ENCODE peak calls at places on chromosomes 1 and 21, in six cellular contexts. Y is hepatocyte; J is CD4-positive, alpha-beta T cell; M is neural progenitor cell; O is GM23248; X is fibroblast of lung. E is an unnamed sample. For H3K27me3, the result is how much of the 10 kb centered on the place peaks cover.

GRCh38 chr1:235902638-235903542 is 36.2 kb upstream of the LYST start:
- DNase-seq in Y (peak), J (no peak), M (no peak), O (peak), X (peak), E (no peak)

GRCh38 chr1:155776414-155776813 is 80.6 kb downstream of the GON4L start:
- DNase-seq in Y (no peak), J (no peak), M (no peak), O (no peak), X (peak), E (no peak)

GRCh38 chr1:114316204-114316603 is 162.5 kb upstream of the SYT6 start:
- DNase-seq in Y (no peak), J (no peak), M (no peak), O (no peak), X (no peak), E (no peak)

GRCh38 chr21:29149771-29150425 is 19.5 kb downstream of the MAP3K7CL start:
- DNase-seq in Y (no peak), J (no peak), M (no peak), O (peak), X (peak), E (no peak)

GRCh38 chr1:183847646-183848045 is 42.7 kb downstream of the RGL1 start:
- DNase-seq in Y (peak), J (no peak), M (no peak), O (no peak), X (no peak), E (no peak)

GRCh38 chr21:17949395-17949794 is 130.2 kb upstream of the C21orf91 start:
- DNase-seq in Y (no peak), J (no peak), M (no peak), O (no peak), X (no peak), E (no peak)

GRCh38 chr21:37368536-37369279 is 2.1 kb downstream of the DYRK1A start:
- DNase-seq in Y (peak), J (no peak), M (no peak), O (peak), X (peak), E (no peak)

GRCh38 chr21:32565856-32566465 is 19.4 kb downstream of the TCP10L start:
- DNase-seq in Y (no peak), J (no peak), M (no peak), O (peak), X (peak), E (no peak)

GRCh38 chr1:196400478-196401453 is 207.5 kb downstream of the KCNT2 start:
- DNase-seq in Y (peak), J (no peak), M (no peak), O (peak), X (peak), E (no peak)

GRCh38 chr1:194367121-194367520 is 1180.7 kb upstream of the B3GALT2 start:
- DNase-seq in Y (no peak), J (no peak), M (no peak), O (no peak), X (no peak), E (no peak)

GRCh38 chr1:59232209-59232608 is 64.7 kb upstream of the FGGY start:
- DNase-seq in Y (peak), J (no peak), M (no peak), O (no peak), X (peak), E (no peak)

GRCh38 chr1:7478797-7479499 is 292.1 kb upstream of the VAMP3 start:
- DNase-seq in Y (peak), J (no peak), M (no peak), O (peak), X (peak), E (no peak)

GRCh38 chr1:168340796-168341510 is 60.3 kb downstream of the TBX19 start:
- DNase-seq in Y (no peak), J (no peak), M (no peak), O (peak), X (no peak), E (no peak)

GRCh38 chr1:64505232-64505943 is 35.5 kb downstream of the CACHD1 start:
- DNase-seq in Y (peak), J (peak), M (peak), O (no peak), X (no peak), E (no peak)

GRCh38 chr1:2372551-2373490 is 18.5 kb downstream of the MORN1 start:
- DNase-seq in Y (no peak), J (no peak), M (no peak), O (no peak), X (no peak), E (no peak)

GRCh38 chr1:61641578-61642336 is 83.2 kb downstream of the TM2D1 start:
- DNase-seq in Y (peak), J (peak), M (peak), O (peak), X (peak), E (no peak)

GRCh38 chr1:31786366-31787060 is 22.4 kb upstream of the ADGRB2 start:
- DNase-seq in Y (no peak), J (no peak), M (no peak), O (no peak), X (no peak), E (no peak)

GRCh38 chr1:228370941-228371740 is 35.5 kb downstream of the TRIM11 start:
- DNase-seq in Y (no peak), J (no peak), M (no peak), O (no peak), X (no peak), E (no peak)

GRCh38 chr1:116785006-116785405 is 30.8 kb downstream of the CD2 start:
- DNase-seq in Y (no peak), J (no peak), M (no peak), O (no peak), X (no peak), E (no peak)

GRCh38 chr1:247269075-247269580 is 13.3 kb downstream of the VN1R5 start:
- DNase-seq in Y (no peak), J (no peak), M (no peak), O (no peak), X (no peak), E (no peak)

GRCh38 chr1:29426701-29427279 is 190.5 kb downstream of the PTPRU start:
- DNase-seq in Y (no peak), J (no peak), M (no peak), O (no peak), X (no peak), E (peak)

GRCh38 chr1:171743014-171743870 is 1.4 kb upstream of the VAMP4 start:
- DNase-seq in Y (peak), J (no peak), M (no peak), O (peak), X (peak), E (no peak)

GRCh38 chr1:12435639-12436344 is 182.2 kb downstream of the DHRS3 start:
- DNase-seq in Y (no peak), J (no peak), M (no peak), O (no peak), X (no peak), E (no peak)

GRCh38 chr21:43340491-43341348 is 86.2 kb downstream of the SIK1 start:
- DNase-seq in Y (peak), J (no peak), M (no peak), O (peak), X (peak), E (no peak)

GRCh38 chr1:53401815-53402745 is 57.1 kb upstream of the DMRTB1 start:
- DNase-seq in Y (no peak), J (no peak), M (no peak), O (no peak), X (no peak), E (no peak)

GRCh38 chr1:47934243-47934805 is 62.9 kb downstream of the TRABD2B start:
- DNase-seq in Y (peak), J (no peak), M (peak), O (peak), X (peak), E (no peak)

GRCh38 chr1:43763497-43763973 is 56.2 kb downstream of the ST3GAL3 start:
- DNase-seq in Y (peak), J (peak), M (peak), O (peak), X (peak), E (no peak)

GRCh38 chr1:171254859-171255258 is 6.6 kb downstream of the FMO1 start:
- DNase-seq in Y (no peak), J (no peak), M (no peak), O (peak), X (peak), E (no peak)

GRCh38 chr1:163395767-163396166 is 74.0 kb downstream of the NUF2 start:
- DNase-seq in Y (no peak), J (no peak), M (no peak), O (no peak), X (peak), E (no peak)

GRCh38 chr1:208240698-208241355 is 3.4 kb downstream of the PLXNA2 start:
- DNase-seq in Y (no peak), J (no peak), M (no peak), O (no peak), X (no peak), E (no peak)
- H3K27me3 ChIP-seq in Y (under half), J (under half), M (under half), O (under half), X (under half), E (under half)

GRCh38 chr1:26049531-26050254 is 3.8 kb upstream of the SLC30A2 start:
- DNase-seq in Y (peak), J (no peak), M (no peak), O (peak), X (no peak), E (no peak)
- H3K27me3 ChIP-seq in Y (under half), J (under half), M (half or more), O (half or more), X (half or more), E (under half)

DNA sequence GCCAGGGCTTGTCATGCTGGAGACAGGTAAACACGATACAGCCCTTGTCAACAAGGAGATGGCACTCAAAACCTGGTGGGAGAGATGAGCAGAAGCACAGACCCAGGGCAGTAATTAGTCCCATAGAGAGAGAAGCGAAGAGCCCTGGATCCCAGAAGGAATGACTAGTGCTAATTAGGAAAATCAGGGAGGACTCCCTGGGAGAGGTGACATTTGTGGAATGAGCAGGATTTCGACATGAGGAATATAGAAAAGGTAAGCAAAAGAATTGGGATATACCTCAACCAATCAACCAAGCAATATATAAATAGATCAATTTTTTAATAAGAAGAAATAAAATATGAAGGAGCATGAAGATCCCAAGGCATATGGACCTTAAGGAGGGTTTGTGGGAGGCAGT is 98.5 kb upstream of the GJB5 start:
- DNase-seq in Y (no peak), J (no peak), M (no peak), O (no peak), X (no peak), E (no peak)
- H3K27me3 ChIP-seq in Y (under half), J (under half), M (under half), O (under half), X (under half), E (under half)

GRCh38 chr1:152741656-152742055 is 16.2 kb upstream of the KPRP start:
- DNase-seq in Y (no peak), J (no peak), M (no peak), O (peak), X (no peak), E (no peak)
- H3K27me3 ChIP-seq in Y (under half), J (under half), M (under half), O (under half), X (under half), E (under half)

DNA sequence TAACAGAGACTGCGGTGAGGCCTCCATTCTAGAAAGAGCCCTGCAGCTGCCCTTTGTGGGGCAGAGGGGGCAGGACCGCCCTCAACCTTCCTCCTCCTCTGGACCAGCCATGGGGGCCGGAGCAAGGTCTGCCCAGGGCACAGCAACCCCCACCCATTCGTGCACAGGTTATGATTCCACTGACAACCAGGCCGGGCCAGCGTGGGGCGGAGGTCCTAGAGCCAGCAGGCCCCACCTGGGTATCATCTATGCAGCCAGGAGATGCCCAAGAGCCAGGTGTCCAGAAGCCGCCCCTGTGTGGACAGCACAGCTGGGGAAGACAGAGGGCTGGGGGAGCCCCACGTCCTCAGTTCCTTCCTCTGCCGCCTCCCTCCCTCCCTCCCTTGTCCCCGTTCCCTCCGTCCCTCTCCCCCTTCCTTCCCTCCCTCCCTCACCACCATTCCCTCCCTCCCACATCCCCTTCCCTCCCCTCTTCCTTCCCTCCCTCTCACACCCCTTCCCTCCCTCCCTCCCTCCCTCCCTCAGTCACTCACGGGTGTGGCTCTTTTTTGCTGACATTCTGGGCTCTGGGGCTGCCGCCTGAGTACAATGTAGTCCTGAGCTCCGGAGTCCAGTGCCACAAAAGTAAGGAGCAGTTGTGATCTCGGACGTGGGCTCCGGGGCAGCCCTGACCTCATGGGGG is 12.3 kb downstream of the RNF223 start:
- DNase-seq in Y (no peak), J (no peak), M (peak), O (peak), X (peak), E (no peak)
- H3K27me3 ChIP-seq in Y (under half), J (half or more), M (half or more), O (under half), X (under half), E (under half)

DNA sequence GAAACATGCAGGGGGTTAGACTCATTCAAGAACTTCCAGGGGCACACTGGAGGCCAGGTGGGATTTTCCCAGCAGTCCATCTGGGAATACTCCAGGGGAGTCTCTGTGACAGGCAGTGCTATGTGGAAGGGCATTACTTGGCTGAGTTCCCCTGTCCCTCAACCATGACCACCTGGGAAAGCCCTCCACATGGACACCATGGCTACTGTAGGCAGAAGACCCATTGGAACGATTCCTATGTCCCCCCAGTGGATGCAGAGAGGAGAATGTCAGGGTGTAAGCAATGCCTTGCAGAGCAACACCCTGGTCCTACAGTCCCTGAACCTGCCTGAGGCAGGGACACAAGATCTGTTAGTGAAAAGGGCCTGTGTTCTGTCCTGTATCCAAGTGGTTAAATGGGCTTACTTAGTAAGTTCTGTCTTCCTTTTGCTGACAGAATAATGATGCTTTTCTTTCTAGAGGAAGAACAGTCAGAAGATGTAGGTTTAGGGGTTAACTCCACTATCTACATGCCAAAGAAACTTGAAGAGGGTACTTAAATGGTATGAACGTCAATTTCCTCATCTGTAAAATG is 13.4 kb downstream of the SLAMF1 start:
- DNase-seq in Y (no peak), J (no peak), M (no peak), O (no peak), X (no peak), E (no peak)
- H3K27me3 ChIP-seq in Y (under half), J (under half), M (under half), O (under half), X (under half), E (under half)